ENCODE peak calls at places on chromosome 10, in eight cellular contexts. T, R, E, B, Y, W, A and Q are unnamed samples. For H3K4me1, the result is how much of the 10 kb centered on the place peaks cover.

GRCh38 chr10:7406712-7407333 is 4.0 kb downstream of the SFMBT2 start:
- DNase-seq in B (no peak), R (no peak), A (no peak), W (peak), E (peak), Y (no peak), T (no peak), Q (peak)

GRCh38 chr10:120963587-120964220 is 112.5 kb downstream of the WDR11 start:
- DNase-seq in R (no peak), B (no peak), E (no peak), T (no peak), A (no peak), W (no peak), Y (no peak), Q (peak)

GRCh38 chr10:35635576-35635975 is 6.5 kb downstream of the FZD8 start:
- DNase-seq in R (peak), B (peak), Y (peak), E (peak), T (peak), A (peak), W (peak), Q (peak)

GRCh38 chr10:104353325-104354048 is at the start of gene CFAP58:
- DNase-seq in B (peak), W (peak), E (peak), A (peak), R (peak), T (peak), Y (peak), Q (peak)

GRCh38 chr10:129870926-129871660 is 93.0 kb downstream of the EBF3 start:
- DNase-seq in Y (no peak), R (no peak), B (no peak), A (no peak), E (peak), W (no peak), T (peak), Q (no peak)

GRCh38 chr10:31204090-31204489 is 114.9 kb upstream of the ZEB1 start:
- DNase-seq in T (no peak), A (no peak), Y (no peak), R (no peak), W (no peak), E (no peak), B (no peak), Q (no peak)

GRCh38 chr10:28798428-28798955 is 121.2 kb downstream of the BAMBI start:
- DNase-seq in Y (no peak), E (no peak), T (no peak), B (no peak), R (no peak), A (no peak), W (no peak), Q (no peak)

GRCh38 chr10:23656735-23657134 is 217.9 kb downstream of the OTUD1 start:
- DNase-seq in A (peak), Y (no peak), T (no peak), E (peak), R (peak), B (no peak), W (peak), Q (peak)

GRCh38 chr10:122306744-122307143 is 35.6 kb downstream of the BTBD16 start:
- DNase-seq in Y (no peak), B (no peak), T (no peak), R (no peak), A (no peak), E (no peak), W (no peak), Q (no peak)

GRCh38 chr10:75404335-75405200 is 3.0 kb upstream of the ZNF503 start:
- DNase-seq in W (peak), T (peak), B (no peak), R (peak), Y (no peak), E (peak), A (peak), Q (peak)

GRCh38 chr10:94183666-94184264 is 179.0 kb downstream of the NOC3L start:
- DNase-seq in T (no peak), E (no peak), A (no peak), W (no peak), Y (no peak), B (no peak), R (peak), Q (no peak)

GRCh38 chr10:105963450-105963849 is 1201.1 kb downstream of the SORCS1 start:
- DNase-seq in B (no peak), E (no peak), A (no peak), R (no peak), Y (no peak), W (no peak), T (no peak), Q (no peak)

GRCh38 chr10:77685494-77685893 is 47.9 kb upstream of the KCNMA1 start:
- DNase-seq in B (no peak), E (no peak), A (no peak), T (no peak), R (no peak), W (no peak), Y (no peak), Q (no peak)

GRCh38 chr10:28087675-28088351 is 88.9 kb upstream of the ODAD2 start:
- DNase-seq in A (no peak), Y (no peak), E (no peak), R (peak), B (no peak), W (no peak), T (no peak), Q (no peak)

GRCh38 chr10:116973946-116974345 is 31.0 kb downstream of the SHTN1 start:
- DNase-seq in A (no peak), W (no peak), T (no peak), B (no peak), Y (no peak), R (no peak), E (no peak), Q (peak)

GRCh38 chr10:30014511-30014910 is 44.9 kb downstream of the JCAD start:
- DNase-seq in A (no peak), T (no peak), W (no peak), R (no peak), Y (no peak), B (no peak), E (no peak), Q (no peak)

GRCh38 chr10:122861724-122862161 is 16.1 kb upstream of the CUZD1 start:
- DNase-seq in Y (no peak), E (no peak), A (no peak), T (no peak), R (peak), B (no peak), W (no peak), Q (no peak)

GRCh38 chr10:115572740-115573455 is 479.7 kb downstream of the ATRNL1 start:
- DNase-seq in E (peak), R (no peak), B (no peak), W (peak), Y (peak), T (peak), A (no peak), Q (peak)

GRCh38 chr10:73838008-73838567 is 26.7 kb upstream of the NDST2 start:
- DNase-seq in E (no peak), Y (no peak), R (no peak), W (no peak), T (no peak), A (no peak), B (no peak), Q (no peak)

GRCh38 chr10:114928818-114929217 is 9.2 kb upstream of the TRUB1 start:
- DNase-seq in A (no peak), R (no peak), Y (no peak), B (no peak), T (no peak), W (no peak), E (no peak), Q (no peak)

GRCh38 chr10:13095094-13095493 is 4.9 kb upstream of the OPTN start:
- DNase-seq in Y (no peak), W (no peak), E (no peak), R (no peak), T (no peak), B (no peak), A (no peak), Q (no peak)

GRCh38 chr10:124829447-124830115 is 28.0 kb downstream of the ABRAXAS2 start:
- DNase-seq in B (no peak), T (no peak), W (no peak), A (no peak), R (no peak), E (peak), Y (no peak), Q (no peak)

GRCh38 chr10:24869354-24870016 is 82.9 kb downstream of the PRTFDC1 start:
- DNase-seq in E (no peak), T (no peak), Y (no peak), W (no peak), A (no peak), B (no peak), R (peak), Q (no peak)
- H3K4me1 ChIP-seq in E (under half), T (under half), Y (under half), W (under half), A (under half), B (under half), R (under half), Q (under half)

GRCh38 chr10:32731527-32731926 is 226.5 kb downstream of the ITGB1 start:
- DNase-seq in Y (no peak), W (no peak), E (no peak), B (no peak), T (no peak), R (peak), A (no peak), Q (no peak)
- TF ChIP-seq EZH2phosphoT487 in Y (no peak), W (no peak), E (no peak), B (no peak), T (no peak), R (no peak), A (no peak), Q (no peak)

DNA sequence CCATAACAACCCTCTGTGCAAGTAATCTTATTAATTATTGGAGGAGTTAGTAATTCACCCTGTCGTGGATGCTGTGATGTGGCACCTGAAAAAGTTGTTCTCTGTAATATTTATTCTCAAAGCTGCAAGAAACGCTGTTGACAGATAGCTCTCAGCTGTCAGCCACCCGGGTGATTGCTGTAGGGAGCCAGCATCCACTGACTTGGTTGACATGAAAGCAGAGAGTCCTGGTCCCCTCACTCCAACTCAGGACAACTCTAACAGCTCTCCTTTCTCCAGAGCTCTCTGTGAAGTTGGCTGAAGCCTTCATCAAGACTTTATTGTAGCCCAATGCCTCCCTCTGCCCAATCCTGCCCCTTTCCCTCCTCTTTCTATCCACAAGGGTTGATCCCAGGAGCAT is 98.0 kb downstream of the FAM107B start:
- DNase-seq in W (no peak), B (no peak), E (no peak), A (no peak), T (no peak), Y (no peak), R (no peak), Q (no peak)
- H2AFZ ChIP-seq in W (no peak), B (no peak), E (no peak), A (no peak), T (no peak), Y (no peak), R (no peak), Q (peak)

GRCh38 chr10:98596404-98596803 is 149.7 kb upstream of the HPS1 start:
- DNase-seq in W (no peak), T (no peak), B (no peak), A (no peak), R (no peak), Y (no peak), E (no peak), Q (no peak)

GRCh38 chr10:98602224-98602623 is 155.5 kb upstream of the HPS1 start:
- DNase-seq in A (peak), R (no peak), E (no peak), W (no peak), Y (no peak), T (no peak), B (no peak), Q (no peak)

GRCh38 chr10:98599032-98599610 is 152.4 kb upstream of the HPS1 start:
- DNase-seq in T (no peak), R (no peak), E (no peak), Y (no peak), W (no peak), A (no peak), B (no peak), Q (no peak)
- H3K4me1 ChIP-seq in T (under half), R (under half), E (under half), Y (under half), W (under half), A (under half), B (under half), Q (under half)

DNA sequence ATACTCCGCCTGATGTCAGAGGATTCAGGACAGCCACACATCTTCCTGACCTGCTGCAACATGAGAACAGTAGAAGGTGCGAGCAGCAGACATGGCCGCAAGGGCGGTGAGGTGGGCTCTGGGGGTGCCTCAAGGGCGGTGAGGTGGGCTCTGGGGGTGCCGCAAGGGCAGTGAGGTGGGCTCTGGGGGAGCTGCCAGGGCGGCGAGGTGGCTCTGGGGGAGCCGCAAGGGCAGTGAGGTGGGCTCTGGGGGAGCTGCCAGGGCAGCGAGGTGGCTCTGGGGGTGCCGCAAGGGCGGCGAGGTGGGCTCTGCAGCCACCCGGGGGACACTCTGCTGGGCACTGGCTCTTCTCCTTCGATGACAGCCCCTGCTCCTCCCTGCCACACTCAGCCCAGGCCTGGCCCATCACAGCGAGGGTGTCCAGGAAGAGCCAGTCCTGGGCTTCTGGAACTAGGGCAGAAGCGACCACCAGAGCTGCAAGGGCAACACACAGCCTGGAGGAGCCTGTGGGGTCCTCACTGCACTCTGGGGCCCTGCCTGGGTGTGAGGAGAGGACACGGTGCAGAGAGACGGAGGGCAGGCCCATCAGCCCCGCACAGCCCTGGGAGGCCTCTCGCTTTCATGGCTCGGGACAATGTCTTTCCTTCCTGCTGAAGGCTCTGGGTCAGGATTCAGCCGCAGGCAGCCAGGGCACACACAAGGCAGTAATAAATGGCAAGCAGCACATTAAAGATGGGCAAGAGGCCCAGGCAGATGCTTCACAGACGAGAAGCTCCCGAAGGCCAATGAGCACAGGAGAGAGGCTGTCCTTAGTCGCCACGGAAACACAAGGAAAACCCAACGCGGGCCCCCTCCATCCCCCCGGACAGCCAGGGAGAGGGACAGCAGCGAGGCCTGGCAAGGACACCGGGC is 42.5 kb downstream of the STK32C start:
- DNase-seq in T (peak), E (peak), W (peak), B (no peak), Y (no peak), A (no peak), R (no peak), Q (no peak)
- TF ChIP-seq EZH2phosphoT487 in T (no peak), E (no peak), W (no peak), B (no peak), Y (no peak), A (no peak), R (no peak), Q (no peak)

DNA sequence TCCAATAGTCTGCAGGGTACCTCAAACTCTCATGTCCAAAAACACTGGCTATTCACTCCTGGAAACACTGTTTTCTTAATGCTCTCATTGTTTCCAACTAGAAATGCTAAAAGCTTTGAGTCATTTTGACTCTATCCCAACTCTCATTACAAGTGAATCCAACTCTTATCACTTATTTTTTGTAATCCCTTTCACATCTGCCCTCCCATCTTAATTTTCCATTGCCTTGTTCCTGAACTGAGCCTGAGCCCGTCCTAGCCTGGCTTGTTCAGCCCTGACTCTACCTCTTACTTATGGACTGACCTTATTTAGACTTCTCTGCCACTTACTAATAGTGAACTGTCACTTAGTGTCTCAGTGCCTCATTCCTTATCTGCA is 56.7 kb downstream of the SLC16A12 start:
- DNase-seq in E (no peak), R (no peak), A (no peak), Y (no peak), B (no peak), T (no peak), W (no peak), Q (no peak)
- H2AFZ ChIP-seq in E (no peak), R (no peak), A (no peak), Y (no peak), B (no peak), T (no peak), W (no peak), Q (peak)

GRCh38 chr10:72323108-72323932 is 31.4 kb downstream of the DNAJB12 start:
- DNase-seq in B (no peak), W (peak), Y (no peak), A (no peak), T (no peak), R (no peak), E (no peak), Q (no peak)
- H3K4me1 ChIP-seq in B (half or more), W (half or more), Y (half or more), A (under half), T (half or more), R (under half), E (under half), Q (under half)

GRCh38 chr10:20871970-20872369 is 25.1 kb downstream of the NEBL start:
- DNase-seq in E (no peak), B (no peak), T (no peak), Y (no peak), R (no peak), W (no peak), A (no peak), Q (peak)

GRCh38 chr10:20874261-20874660 is 22.9 kb downstream of the NEBL start:
- DNase-seq in E (no peak), T (no peak), R (no peak), A (no peak), Y (no peak), B (no peak), W (no peak), Q (no peak)

GRCh38 chr10:20870839-20871238 is 26.3 kb downstream of the NEBL start:
- DNase-seq in Y (no peak), E (no peak), R (no peak), W (no peak), B (no peak), T (no peak), A (no peak), Q (no peak)
- TF ChIP-seq EZH2phosphoT487 in Y (no peak), E (no peak), R (no peak), W (no peak), B (no peak), T (no peak), A (no peak), Q (no peak)